ENCODE peak calls at places on chromosomes 16 and 17, in nine cellular contexts. A, V, N, O, D, C, L, K and R are unnamed samples.
A peak's percentile ranks its signal among the peaks of the same experiment; 100 is the strongest.

GRCh38 chr16:53043986-53044571 is 8.6 kb downstream of the CHD9NB start:
- DNase-seq in N (no peak), L (no peak), V (peak; percentile 6), D (no peak), O (peak; percentile 26), K (no peak), C (no peak), A (no peak), R (no peak)

GRCh38 chr17:77489898-77490265 is 349.1 kb downstream of the SEC14L1 start:
- DNase-seq in A (no peak), O (no peak), V (no peak), D (no peak), L (peak; percentile 69), K (no peak), C (no peak), N (no peak), R (no peak)

GRCh38 chr16:85029981-85030381 is 2.4 kb downstream of the KIAA0513 start:
- DNase-seq in C (no peak), L (no peak), O (no peak), K (peak; percentile 48), V (no peak), N (no peak), D (no peak), A (no peak), R (peak; percentile 96)

GRCh38 chr16:70271696-70272095 is 17.6 kb downstream of the AARS1 start:
- DNase-seq in V (no peak), A (no peak), L (no peak), N (no peak), C (no peak), O (no peak), K (no peak), D (no peak), R (no peak)

GRCh38 chr17:82333279-82334171 is at the start of gene SECTM1:
- DNase-seq in L (no peak), A (no peak), K (peak; percentile 65), N (peak; percentile 15), D (no peak), C (no peak), V (peak; percentile 46), O (peak; percentile 74), R (peak; percentile 30)

GRCh38 chr17:19243838-19244237 is 6.7 kb downstream of the EPN2 start:
- DNase-seq in A (no peak), V (no peak), K (no peak), D (no peak), O (no peak), L (no peak), N (no peak), C (no peak), R (no peak)

GRCh38 chr16:69930117-69930776 is 20.9 kb upstream of the CLEC18A start:
- DNase-seq in C (no peak), N (no peak), K (peak; percentile 60), L (peak; percentile 7), D (peak; percentile 69), V (peak; percentile 28), O (peak; percentile 57), A (peak; percentile 74), R (peak; percentile 67)

GRCh38 chr16:88347656-88348376 is 34.9 kb upstream of the ZNF469 start:
- DNase-seq in D (peak; percentile 51), A (no peak), V (no peak), L (no peak), C (no peak), N (peak; percentile 9), K (no peak), O (no peak), R (peak; percentile 39)

GRCh38 chr16:11181242-11181888 is 74.6 kb downstream of the SOCS1 start:
- DNase-seq in C (no peak), O (no peak), N (no peak), D (no peak), K (no peak), V (no peak), L (no peak), A (no peak), R (no peak)

GRCh38 chr17:78095035-78095434 is 33.5 kb downstream of the TMC6 start:
- DNase-seq in V (no peak), D (no peak), C (no peak), A (no peak), L (no peak), O (no peak), K (no peak), N (no peak), R (no peak)

GRCh38 chr17:10117581-10118001 is 80.8 kb downstream of the GAS7 start:
- DNase-seq in N (no peak), O (no peak), C (no peak), V (no peak), L (peak; percentile 14), D (no peak), K (no peak), A (no peak), R (peak; percentile 97)

GRCh38 chr16:84156342-84156784 is 11.3 kb downstream of the DNAAF1 start:
- DNase-seq in K (no peak), C (no peak), N (no peak), O (no peak), V (no peak), D (no peak), L (no peak), A (peak; percentile 34), R (no peak)

GRCh38 chr17:46772013-46772878 is 46.2 kb downstream of the WNT3 start:
- DNase-seq in L (no peak), A (no peak), D (no peak), K (no peak), V (peak; percentile 84), O (peak; percentile 93), C (no peak), N (no peak), R (peak; percentile 49)

GRCh38 chr16:88473666-88474534 is 20.8 kb downstream of the ZFPM1 start:
- DNase-seq in K (peak; percentile 59), O (no peak), L (no peak), N (no peak), V (no peak), C (no peak), A (peak; percentile 92), D (no peak), R (peak; percentile 77)

GRCh38 chr17:64125937-64126336 is 4.0 kb downstream of the ERN1 start:
- DNase-seq in A (no peak), D (no peak), V (no peak), N (no peak), C (no peak), L (no peak), O (no peak), K (no peak), R (no peak)

GRCh38 chr16:89067677-89068076 is 26.0 kb upstream of the ACSF3 start:
- DNase-seq in D (no peak), A (no peak), C (no peak), O (peak; percentile 40), N (no peak), L (no peak), V (peak; percentile 21), K (no peak), R (peak; percentile 64)

GRCh38 chr16:9061358-9061813 is 30.1 kb upstream of the HAPSTR1 start:
- DNase-seq in D (no peak), C (no peak), N (no peak), A (peak; percentile 51), O (peak; percentile 31), L (no peak), K (no peak), V (no peak), R (no peak)

GRCh38 chr17:69059458-69060205 is 1.1 kb downstream of the ABCA9 start:
- DNase-seq in D (no peak), N (no peak), A (no peak), K (no peak), C (no peak), L (no peak), V (no peak), O (no peak), R (no peak)

GRCh38 chr16:11909653-11910551 is 5.9 kb downstream of the GSPT1 start:
- DNase-seq in K (no peak), A (no peak), V (no peak), C (no peak), O (no peak), D (no peak), N (no peak), L (no peak), R (no peak)

GRCh38 chr16:35255816-35256215 is 1796.4 kb downstream of the TP53TG3F start:
- DNase-seq in L (no peak), O (no peak), C (no peak), V (no peak), N (no peak), D (no peak), A (no peak), K (no peak), R (no peak)

GRCh38 chr16:72971370-72971769 is 76.6 kb downstream of the ZFHX3 start:
- DNase-seq in N (no peak), L (no peak), K (no peak), O (no peak), C (no peak), V (no peak), D (no peak), A (no peak), R (no peak)

GRCh38 chr17:33989357-33990148 is 265.5 kb upstream of the CCL2 start:
- DNase-seq in C (no peak), K (no peak), D (no peak), N (no peak), O (peak; percentile 36), V (no peak), A (no peak), L (no peak), R (no peak)

GRCh38 chr17:77322284-77322533 is 181.4 kb downstream of the SEC14L1 start:
- DNase-seq in N (no peak), C (no peak), D (no peak), O (no peak), V (no peak), L (no peak), A (no peak), K (no peak), R (no peak)

GRCh38 chr17:48561894-48562810 is 16.0 kb downstream of the HOXB4 start:
- DNase-seq in A (no peak), O (peak; percentile 61), L (no peak), K (no peak), N (no peak), D (no peak), V (no peak), C (no peak), R (no peak)

GRCh38 chr17:78953356-78954350 is 26.1 kb downstream of the LGALS3BP start:
- DNase-seq in C (no peak), V (no peak), O (peak; percentile 76), D (no peak), K (peak; percentile 63), A (no peak), L (no peak), N (no peak), R (no peak)

GRCh38 chr16:72549878-72550277 is 377.9 kb upstream of the PMFBP1 start:
- DNase-seq in D (no peak), V (no peak), A (no peak), N (no peak), K (no peak), C (no peak), L (no peak), O (no peak), R (no peak)

GRCh38 chr17:5592382-5592781 is 8.1 kb upstream of the NLRP1 start:
- DNase-seq in A (peak; percentile 81), V (peak; percentile 15), D (no peak), O (peak; percentile 66), K (no peak), L (no peak), C (no peak), N (no peak), R (peak; percentile 52)

GRCh38 chr17:68391561-68392268 is 65.6 kb downstream of the WIPI1 start:
- DNase-seq in N (no peak), O (no peak), C (no peak), L (no peak), A (no peak), K (peak; percentile 66), D (no peak), V (no peak), R (no peak)

GRCh38 chr17:46770818-46771600 is 47.5 kb downstream of the WNT3 start:
- DNase-seq in L (no peak), D (no peak), N (no peak), V (no peak), O (peak; percentile 58), A (peak; percentile 39), K (no peak), C (no peak), R (peak; percentile 77)

GRCh38 chr17:76725580-76726230 is 701 bp downstream of the JMJD6 start:
- DNase-seq in O (peak; percentile 73), V (peak; percentile 39), A (peak; percentile 83), N (peak; percentile 58), C (no peak), K (peak; percentile 57), L (peak; percentile 59), D (peak; percentile 84), R (peak; percentile 87)

GRCh38 chr17:64276961-64277505 is 14.0 kb upstream of the TEX2 start:
- DNase-seq in O (no peak), V (no peak), L (no peak), A (no peak), D (no peak), N (no peak), K (no peak), C (no peak), R (no peak)